ENCODE peak calls at places on chromosomes 11 and 22, in five cellular contexts. T, V, N, O and X are unnamed samples.

GRCh38 chr11:62538470-62539237 is 8.0 kb downstream of the AHNAK start:
- DNase-seq in T (no peak), V (no peak), N (no peak), O (no peak), X (no peak)

GRCh38 chr11:84003181-84003580 is 717.0 kb upstream of the CCDC90B start:
- DNase-seq in T (no peak), V (no peak), N (no peak), O (no peak), X (no peak)

GRCh38 chr11:17590463-17590862 is 43.4 kb downstream of the OTOG start:
- DNase-seq in T (peak), V (no peak), N (no peak), O (no peak), X (no peak)

GRCh38 chr11:69859275-69859934 is 40.2 kb upstream of the FGF3 start:
- DNase-seq in T (no peak), V (no peak), N (no peak), O (no peak), X (peak)

GRCh38 chr11:34827239-34827638 is 88.9 kb downstream of the APIP start:
- DNase-seq in T (no peak), V (no peak), N (no peak), O (no peak), X (no peak)

GRCh38 chr11:64947202-64947814 is 11.6 kb upstream of the GPHA2 start:
- DNase-seq in T (no peak), V (no peak), N (no peak), O (no peak), X (peak)

GRCh38 chr11:97963528-97964331 is 1057.0 kb upstream of the CNTN5 start:
- DNase-seq in T (no peak), V (no peak), N (no peak), O (no peak), X (peak)

GRCh38 chr22:37498289-37498909 is 12.2 kb upstream of the MFNG start:
- DNase-seq in T (peak), V (no peak), N (peak), O (peak), X (peak)

GRCh38 chr11:3609416-3610265 is 32.2 kb downstream of the ART5 start:
- DNase-seq in T (no peak), V (peak), N (peak), O (no peak), X (peak)

GRCh38 chr11:66915866-66916265 is 42.3 kb downstream of the PC start:
- DNase-seq in T (no peak), V (no peak), N (no peak), O (no peak), X (no peak)

GRCh38 chr22:19940536-19941364 is 822 bp upstream of the COMT start:
- DNase-seq in T (no peak), V (no peak), N (no peak), O (no peak), X (peak)

GRCh38 chr11:94747136-94748110 is 20.7 kb upstream of the AMOTL1 start:
- DNase-seq in T (no peak), V (no peak), N (no peak), O (no peak), X (no peak)

GRCh38 chr22:49827853-49828598 is at the start of gene BRD1:
- DNase-seq in T (no peak), V (no peak), N (peak), O (no peak), X (peak)

DNA sequence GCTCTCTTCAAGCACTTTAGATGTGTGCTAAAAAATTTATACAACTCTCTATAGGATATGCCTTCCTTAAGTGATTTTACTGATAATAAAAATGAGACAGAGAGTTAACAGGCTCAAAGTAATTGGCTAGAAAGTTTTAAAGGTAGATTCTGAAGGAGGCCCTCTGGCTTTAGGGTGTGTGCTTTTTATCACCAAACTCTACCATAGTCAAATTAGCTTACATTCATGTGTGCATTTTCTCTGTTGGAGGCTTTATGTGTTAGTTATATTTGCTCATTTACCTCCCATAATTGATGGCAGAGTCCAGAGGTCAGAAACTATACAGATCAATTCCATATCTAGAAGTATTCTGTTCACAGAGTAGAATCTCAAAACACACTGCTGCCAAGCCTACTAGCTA is 317.5 kb downstream of the JRKL start:
- DNase-seq in T (no peak), V (no peak), N (no peak), O (no peak), X (no peak)
- TF ChIP-seq SP1 in T (no peak), V (no peak), N (no peak), O (no peak), X (no peak)

GRCh38 chr11:119744577-119744976 is 15.6 kb upstream of the NECTIN1 start:
- DNase-seq in T (no peak), V (no peak), N (no peak), O (no peak), X (no peak)
- TF ChIP-seq SP1 in T (no peak), V (no peak), N (no peak), O (no peak), X (no peak)

GRCh38 chr11:110468095-110468494 is 38.3 kb downstream of the FDX1 start:
- DNase-seq in T (no peak), V (no peak), N (no peak), O (no peak), X (no peak)

GRCh38 chr11:110467556-110467955 is 37.8 kb downstream of the FDX1 start:
- DNase-seq in T (no peak), V (no peak), N (no peak), O (no peak), X (no peak)

GRCh38 chr11:110469101-110469500 is 39.4 kb downstream of the FDX1 start:
- DNase-seq in T (no peak), V (no peak), N (no peak), O (no peak), X (no peak)

DNA sequence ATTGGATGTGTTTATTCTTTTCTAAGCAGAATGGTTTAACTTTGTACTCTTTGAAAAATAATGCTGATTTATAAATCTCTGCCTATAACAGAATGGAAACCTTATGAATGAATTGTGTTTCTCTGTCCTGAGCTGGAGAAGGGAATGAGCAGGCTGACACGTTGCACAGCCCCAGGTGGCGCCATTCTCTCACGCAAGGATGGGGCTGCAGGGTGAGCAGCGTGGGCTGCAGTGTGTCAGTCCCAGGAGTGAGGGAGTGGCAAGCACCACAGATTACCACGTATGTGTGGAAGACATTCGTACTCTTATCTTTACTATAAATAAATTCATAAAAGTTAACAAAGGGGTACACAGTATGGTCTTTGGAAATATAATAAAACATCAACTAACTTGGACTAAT is 33.4 kb downstream of the FDX1 start:
- DNase-seq in T (peak), V (no peak), N (peak), O (peak), X (no peak)
- TF ChIP-seq SP1 in T (no peak), V (no peak), N (no peak), O (no peak), X (no peak)

GRCh38 chr11:73236879-73237278 is 18.8 kb downstream of the P2RY2 start:
- DNase-seq in T (peak), V (peak), N (peak), O (no peak), X (peak)

GRCh38 chr11:73239111-73239521 is 21.0 kb downstream of the P2RY2 start:
- DNase-seq in T (no peak), V (no peak), N (no peak), O (no peak), X (no peak)

GRCh38 chr11:73236205-73236765 is 18.2 kb downstream of the P2RY2 start:
- DNase-seq in T (no peak), V (no peak), N (no peak), O (no peak), X (no peak)

GRCh38 chr11:73239571-73240189 is 21.6 kb downstream of the P2RY2 start:
- DNase-seq in T (no peak), V (no peak), N (no peak), O (no peak), X (no peak)

GRCh38 chr11:73237471-73238290 is 19.6 kb downstream of the P2RY2 start:
- DNase-seq in T (no peak), V (no peak), N (no peak), O (no peak), X (no peak)
- TF ChIP-seq SP1 in T (no peak), V (no peak), N (no peak), O (no peak), X (no peak)

DNA sequence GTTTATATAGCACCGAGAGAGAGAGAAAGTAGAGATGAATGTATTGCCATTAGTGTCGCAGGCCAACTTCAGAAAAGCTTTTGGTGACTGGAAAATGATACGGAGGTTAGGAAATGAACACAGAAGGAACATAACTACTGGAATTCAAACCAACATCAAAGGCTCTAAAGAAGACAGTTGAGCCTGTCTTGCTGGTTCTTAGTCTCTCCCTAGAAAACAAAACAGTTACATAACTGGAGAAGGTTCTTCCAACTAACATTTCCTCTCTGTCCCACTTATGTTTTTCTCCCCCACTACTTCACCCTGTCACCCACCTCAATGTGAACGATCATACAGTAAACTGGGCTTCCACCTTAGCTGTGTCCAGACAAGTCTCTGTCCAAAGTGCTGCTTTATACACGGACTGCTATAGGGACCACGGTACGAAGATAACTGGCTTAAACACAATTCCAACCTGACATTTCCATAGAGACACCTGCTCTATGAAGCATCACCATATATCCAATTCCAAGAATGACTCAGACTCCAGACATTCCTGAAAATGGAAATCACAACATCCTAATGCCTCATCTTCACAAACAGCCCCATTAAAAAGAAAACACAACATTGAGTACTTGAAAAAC is 85.2 kb upstream of the ARHGAP32 start:
- DNase-seq in T (no peak), V (no peak), N (no peak), O (no peak), X (no peak)
- TF ChIP-seq SP1 in T (no peak), V (no peak), N (no peak), O (no peak), X (no peak)